ENCODE peak calls at places on chromosome 5, in six cellular contexts. P, E, U, Y, F and D are unnamed samples.

GRCh38 chr5:174139623-174140022 is 94.1 kb downstream of the NSG2 start:
- DNase-seq in P (no peak), E (no peak), U (no peak), Y (no peak), F (no peak), D (no peak)

GRCh38 chr5:82234880-82235279 is 43.3 kb downstream of the RPS23 start:
- DNase-seq in P (no peak), E (no peak), U (no peak), Y (no peak), F (no peak), D (no peak)

GRCh38 chr5:16897284-16897704 is 38.8 kb downstream of the MYO10 start:
- DNase-seq in P (peak), E (no peak), U (no peak), Y (no peak), F (peak), D (no peak)

GRCh38 chr5:131628990-131629389 is 6.0 kb downstream of the RAPGEF6 start:
- DNase-seq in P (peak), E (no peak), U (no peak), Y (no peak), F (peak), D (no peak)

GRCh38 chr5:77133061-77133758 is 46.1 kb upstream of the ZBED3 start:
- DNase-seq in P (peak), E (peak), U (no peak), Y (no peak), F (peak), D (peak)

GRCh38 chr5:61881821-61882220 is 424.2 kb upstream of the KIF2A start:
- DNase-seq in P (peak), E (no peak), U (no peak), Y (no peak), F (peak), D (no peak)

GRCh38 chr5:131268758-131269370 is 5.0 kb downstream of the CDC42SE2 start:
- DNase-seq in P (peak), E (no peak), U (no peak), Y (no peak), F (no peak), D (no peak)

GRCh38 chr5:142600611-142601360 is 85.1 kb downstream of the FGF1 start:
- DNase-seq in P (peak), E (no peak), U (no peak), Y (no peak), F (peak), D (peak)

GRCh38 chr5:149416977-149417713 is 38.1 kb upstream of the IL17B start:
- DNase-seq in P (peak), E (no peak), U (no peak), Y (peak), F (no peak), D (no peak)

GRCh38 chr5:129271309-129271708 is 176.8 kb downstream of the ISOC1 start:
- DNase-seq in P (no peak), E (no peak), U (no peak), Y (no peak), F (no peak), D (no peak)

GRCh38 chr5:152688561-152689274 is 283.6 kb upstream of the NMUR2 start:
- DNase-seq in P (peak), E (no peak), U (no peak), Y (no peak), F (peak), D (no peak)

GRCh38 chr5:119750887-119751733 is 121.8 kb downstream of the FAM170A start:
- DNase-seq in P (no peak), E (no peak), U (no peak), Y (no peak), F (no peak), D (no peak)

GRCh38 chr5:66113160-66113559 is 30.9 kb upstream of the SREK1 start:
- DNase-seq in P (peak), E (peak), U (no peak), Y (no peak), F (peak), D (no peak)

GRCh38 chr5:115351356-115352195 is 55.1 kb upstream of the CCDC112 start:
- DNase-seq in P (peak), E (no peak), U (no peak), Y (no peak), F (peak), D (no peak)

GRCh38 chr5:132478498-132478855 is 12.1 kb downstream of the IRF1 start:
- DNase-seq in P (no peak), E (no peak), U (no peak), Y (no peak), F (no peak), D (no peak)

GRCh38 chr5:112800901-112801300 is 60.2 kb upstream of the SRP19 start:
- DNase-seq in P (no peak), E (no peak), U (no peak), Y (no peak), F (no peak), D (no peak)
- TF ChIP-seq CTCF in P (no peak), E (no peak), U (no peak), Y (no peak), F (no peak), D (no peak)

GRCh38 chr5:148416921-148417320 is 33.2 kb downstream of the FBXO38 start:
- DNase-seq in P (peak), E (no peak), U (no peak), Y (no peak), F (peak), D (no peak)

GRCh38 chr5:148408092-148408491 is 24.3 kb downstream of the FBXO38 start:
- DNase-seq in P (peak), E (no peak), U (no peak), Y (no peak), F (no peak), D (no peak)

GRCh38 chr5:148414848-148415247 is 31.1 kb downstream of the FBXO38 start:
- DNase-seq in P (no peak), E (no peak), U (no peak), Y (no peak), F (no peak), D (no peak)

GRCh38 chr5:148406406-148406805 is 22.6 kb downstream of the FBXO38 start:
- DNase-seq in P (no peak), E (no peak), U (no peak), Y (no peak), F (no peak), D (no peak)

GRCh38 chr5:148412124-148412523 is 28.4 kb downstream of the FBXO38 start:
- DNase-seq in P (no peak), E (no peak), U (no peak), Y (no peak), F (no peak), D (no peak)
- TF ChIP-seq CTCF in P (no peak), E (no peak), U (no peak), Y (no peak), F (no peak), D (no peak)

GRCh38 chr5:64188776-64189175 is 23.1 kb downstream of the RNF180 start:
- DNase-seq in P (no peak), E (no peak), U (no peak), Y (no peak), F (no peak), D (no peak)
- TF ChIP-seq CTCF in P (no peak), E (no peak), U (no peak), Y (no peak), F (no peak), D (no peak)

DNA sequence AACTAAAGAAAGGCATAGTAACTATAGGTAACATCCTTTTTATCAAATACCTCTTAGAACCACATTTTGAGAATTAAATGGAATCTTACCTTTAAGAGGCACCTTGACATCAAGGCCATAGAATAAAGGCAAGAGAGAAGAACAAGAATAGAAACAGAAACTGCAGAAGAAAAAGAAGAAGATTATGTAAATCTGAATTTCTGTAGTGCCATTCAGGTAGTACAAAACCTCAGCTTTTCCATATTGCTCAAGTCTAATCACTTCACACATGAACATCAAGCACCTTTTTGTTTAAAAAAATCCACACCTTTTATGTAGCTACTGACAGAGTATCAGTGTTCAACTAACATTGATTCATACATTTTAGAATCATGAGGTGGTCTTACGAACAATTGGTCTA is 91.8 kb upstream of the DPYSL3 start:
- DNase-seq in P (no peak), E (no peak), U (no peak), Y (no peak), F (no peak), D (no peak)
- TF ChIP-seq CTCF in P (no peak), E (no peak), U (no peak), Y (no peak), F (no peak), D (no peak)

GRCh38 chr5:95937607-95938152 is 24.0 kb downstream of the ELL2 start:
- DNase-seq in P (no peak), E (no peak), U (no peak), Y (no peak), F (no peak), D (no peak)
- TF ChIP-seq CTCF in P (no peak), E (no peak), U (no peak), Y (no peak), F (no peak), D (no peak)

GRCh38 chr5:177300236-177300880 is 3.2 kb downstream of the RAB24 start:
- DNase-seq in P (peak), E (no peak), U (peak), Y (no peak), F (peak), D (peak)
- TF ChIP-seq CTCF in P (peak), E (no peak), U (peak), Y (peak), F (peak), D (peak)

GRCh38 chr5:15526413-15526812 is 26.4 kb downstream of the FBXL7 start:
- DNase-seq in P (no peak), E (no peak), U (no peak), Y (peak), F (no peak), D (no peak)
- TF ChIP-seq CTCF in P (no peak), E (no peak), U (no peak), Y (no peak), F (peak), D (peak)

GRCh38 chr5:34915139-34915855 is at the start of the genes BRIX1 and RAD1:
- DNase-seq in P (peak), E (peak), U (peak), Y (peak), F (peak), D (peak)
- TF ChIP-seq CTCF in P (peak), E (no peak), U (peak), Y (no peak), F (peak), D (peak)

GRCh38 chr5:73901455-73901854 is 275.5 kb downstream of the ARHGEF28 start:
- DNase-seq in P (no peak), E (no peak), U (no peak), Y (no peak), F (no peak), D (no peak)
- TF ChIP-seq CTCF in P (no peak), E (peak), U (no peak), Y (peak), F (peak), D (no peak)

GRCh38 chr5:38023799-38024198 is 184.0 kb upstream of the GDNF start:
- DNase-seq in P (no peak), E (no peak), U (no peak), Y (no peak), F (no peak), D (no peak)
- TF ChIP-seq CTCF in P (peak), E (peak), U (peak), Y (peak), F (peak), D (no peak)